ENCODE peak calls at places on chromosomes 12 and 14, in five cellular contexts. L is body of pancreas, A is IMR-90, X is K562, J is RWPE1. B is an unnamed sample.

GRCh38 chr12:56271031-56271430 is 4.3 kb downstream of the COQ10A start:
- DNase-seq in L (no peak), A (peak), X (peak), J (no peak), B (peak)

GRCh38 chr12:15528666-15529065 is 206.4 kb downstream of the PTPRO start:
- DNase-seq in L (no peak), A (no peak), X (no peak), J (no peak), B (no peak)

GRCh38 chr14:62743569-62743968 is 301.7 kb downstream of the KCNH5 start:
- DNase-seq in L (no peak), A (no peak), X (no peak), J (no peak), B (no peak)

GRCh38 chr14:59305231-59305630 is 116.8 kb downstream of the DAAM1 start:
- DNase-seq in L (no peak), A (peak), X (no peak), J (no peak), B (peak)

GRCh38 chr14:100581228-100582145 is 5.7 kb downstream of the BEGAIN start:
- DNase-seq in L (no peak), A (no peak), X (no peak), J (no peak), B (no peak)

GRCh38 chr12:90238872-90239271 is 530.2 kb upstream of the ATP2B1 start:
- DNase-seq in L (no peak), A (no peak), X (no peak), J (no peak), B (no peak)

GRCh38 chr14:103524002-103524785 is 1.6 kb upstream of the CKB start:
- DNase-seq in L (no peak), A (no peak), X (no peak), J (no peak), B (no peak)

GRCh38 chr14:92409069-92409468 is 86.1 kb downstream of the SLC24A4 start:
- DNase-seq in L (no peak), A (no peak), X (no peak), J (no peak), B (peak)

GRCh38 chr12:107360472-107360871 is 267.1 kb upstream of the CRY1 start:
- DNase-seq in L (no peak), A (no peak), X (no peak), J (peak), B (no peak)

GRCh38 chr14:102948698-102949061 is 26.2 kb downstream of the AMN start:
- DNase-seq in L (no peak), A (no peak), X (no peak), J (no peak), B (no peak)

GRCh38 chr12:107396991-107397390 is 288.6 kb upstream of the PWP1 start:
- DNase-seq in L (no peak), A (no peak), X (peak), J (no peak), B (no peak)

GRCh38 chr14:101602466-101602840 is 41.2 kb downstream of the DIO3 start:
- DNase-seq in L (no peak), A (no peak), X (no peak), J (no peak), B (no peak)

GRCh38 chr12:128947199-128947598 is 93.9 kb downstream of the GLT1D1 start:
- DNase-seq in L (no peak), A (no peak), X (no peak), J (no peak), B (no peak)

DNA sequence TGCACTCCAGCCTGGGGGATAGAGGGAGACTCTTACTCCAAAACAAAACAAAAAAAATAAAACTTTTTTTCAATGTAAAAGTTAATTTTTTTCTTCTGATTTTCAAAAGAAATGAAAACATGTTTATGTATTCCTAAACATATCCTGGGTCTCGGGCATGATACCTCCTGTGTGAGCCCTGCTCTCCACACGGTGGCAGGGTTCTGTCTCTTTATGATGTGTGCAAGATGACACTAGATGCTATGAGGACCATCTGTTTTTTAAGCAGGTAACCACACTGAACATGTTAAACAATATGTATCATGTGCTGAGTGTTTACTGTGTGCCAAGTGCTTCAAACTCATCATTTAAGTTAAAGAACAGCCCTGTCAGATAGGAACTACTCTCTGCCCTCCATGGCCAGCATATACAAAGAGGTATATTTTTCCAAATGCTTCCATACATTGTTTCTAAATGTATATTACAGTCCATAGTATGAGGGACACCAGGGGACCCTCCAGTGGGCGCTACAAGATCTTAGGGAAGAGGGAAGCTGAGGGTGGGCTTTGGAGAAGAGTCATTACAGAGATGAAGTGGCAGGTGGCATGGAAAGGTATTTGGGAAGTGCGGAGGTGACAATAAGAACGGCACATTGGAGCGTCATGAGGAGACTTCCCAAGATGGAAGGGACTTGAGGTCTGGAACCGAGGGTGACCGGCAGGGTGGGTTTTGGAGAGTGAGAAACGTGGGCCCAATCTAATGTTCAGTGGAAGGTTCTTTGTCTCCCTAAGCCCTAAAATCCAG is 28.5 kb downstream of the FOS start:
- DNase-seq in L (no peak), A (peak), X (peak), J (no peak), B (peak)
- TF ChIP-seq CTCF in L (no peak), A (peak), X (peak), J (peak), B (peak)

GRCh38 chr12:80472241-80472640 is 28.2 kb downstream of the PTPRQ start:
- DNase-seq in L (no peak), A (peak), X (no peak), J (no peak), B (peak)

GRCh38 chr12:80469681-80470080 is 25.6 kb downstream of the PTPRQ start:
- DNase-seq in L (no peak), A (no peak), X (no peak), J (no peak), B (peak)

GRCh38 chr12:80470403-80470802 is 26.4 kb downstream of the PTPRQ start:
- DNase-seq in L (no peak), A (no peak), X (no peak), J (no peak), B (no peak)

GRCh38 chr12:80472912-80473500 is 29.0 kb downstream of the PTPRQ start:
- DNase-seq in L (no peak), A (peak), X (no peak), J (peak), B (peak)
- TF ChIP-seq CTCF in L (peak), A (peak), X (no peak), J (peak), B (peak)

GRCh38 chr12:101876861-101877815 is at the start of gene DRAM1:
- DNase-seq in L (peak), A (peak), X (peak), J (peak), B (peak)
- TF ChIP-seq CTCF in L (no peak), A (peak), X (peak), J (no peak), B (no peak)

GRCh38 chr14:37018571-37019240 is 153.7 kb downstream of the SLC25A21 start:
- DNase-seq in L (no peak), A (no peak), X (no peak), J (no peak), B (no peak)

GRCh38 chr14:37021406-37021805 is 151.0 kb downstream of the SLC25A21 start:
- DNase-seq in L (no peak), A (no peak), X (no peak), J (no peak), B (no peak)

GRCh38 chr14:37024166-37024565 is 148.2 kb downstream of the SLC25A21 start:
- DNase-seq in L (no peak), A (no peak), X (peak), J (no peak), B (no peak)

DNA sequence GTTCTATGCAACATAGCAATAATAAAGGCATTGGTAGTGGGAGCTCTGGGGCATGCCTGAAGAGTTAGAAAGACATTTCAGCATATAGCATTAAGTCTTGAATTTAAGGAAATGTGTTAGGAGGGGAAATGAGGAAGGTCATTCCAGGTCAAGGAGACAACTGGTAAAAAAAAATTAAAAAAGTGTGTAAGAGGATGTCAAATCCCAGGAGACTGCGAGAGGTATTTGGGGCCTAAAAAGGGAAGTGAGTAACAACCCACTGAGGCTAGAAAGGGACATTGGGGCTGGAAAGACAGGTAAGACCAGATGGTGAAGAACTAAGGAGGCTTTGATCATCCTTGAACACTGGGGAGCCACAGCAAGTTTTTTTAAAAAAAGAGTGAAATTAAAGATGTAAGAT is 152.9 kb downstream of the SLC25A21 start:
- DNase-seq in L (no peak), A (no peak), X (no peak), J (no peak), B (no peak)
- TF ChIP-seq CTCF in L (no peak), A (no peak), X (no peak), J (no peak), B (no peak)

GRCh38 chr14:49677643-49678042 is 10.4 kb downstream of the POLE2 start:
- DNase-seq in L (no peak), A (no peak), X (no peak), J (no peak), B (no peak)
- TF ChIP-seq CTCF in L (no peak), A (no peak), X (no peak), J (no peak), B (no peak)

GRCh38 chr12:93943766-93944165 is 204.6 kb upstream of the PLXNC1 start:
- DNase-seq in L (no peak), A (peak), X (peak), J (peak), B (peak)
- TF ChIP-seq CTCF in L (no peak), A (no peak), X (peak), J (no peak), B (no peak)

GRCh38 chr12:77727442-77728001 is 103.2 kb upstream of the NAV3 start:
- DNase-seq in L (no peak), A (no peak), X (no peak), J (no peak), B (no peak)

GRCh38 chr12:77728018-77728417 is 102.7 kb upstream of the NAV3 start:
- DNase-seq in L (no peak), A (no peak), X (no peak), J (no peak), B (no peak)

GRCh38 chr12:77725611-77726010 is 105.1 kb upstream of the NAV3 start:
- DNase-seq in L (no peak), A (peak), X (no peak), J (no peak), B (peak)

GRCh38 chr12:77723308-77723707 is 107.4 kb upstream of the NAV3 start:
- DNase-seq in L (no peak), A (no peak), X (no peak), J (peak), B (no peak)

DNA sequence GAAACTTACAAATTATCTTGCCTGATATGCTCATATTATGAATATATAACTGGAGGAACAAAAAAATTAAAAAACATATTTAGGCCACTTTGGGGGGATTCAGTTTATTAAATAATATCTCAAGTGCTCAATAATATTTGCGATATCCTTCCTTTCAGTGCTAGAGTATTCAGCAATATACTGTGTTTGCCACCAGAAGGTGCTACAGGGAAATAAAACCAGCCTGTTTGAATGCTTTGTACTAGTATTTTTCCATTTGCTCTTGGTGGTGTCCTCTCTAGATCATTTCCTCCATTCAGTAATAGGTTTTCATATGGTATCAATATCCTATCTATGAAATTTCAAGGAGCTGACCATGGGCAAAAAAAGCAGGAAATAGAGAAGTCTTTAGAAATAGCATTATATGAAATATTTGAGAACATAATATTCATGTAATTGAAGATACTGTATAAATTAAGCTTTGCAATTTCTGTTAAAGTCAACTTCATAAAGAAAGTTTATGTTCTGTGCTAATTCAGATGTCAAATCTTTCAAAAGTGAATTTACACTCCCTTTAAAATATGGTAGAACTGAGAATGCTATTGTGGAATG is 106.2 kb upstream of the NAV3 start:
- DNase-seq in L (no peak), A (peak), X (no peak), J (peak), B (no peak)
- TF ChIP-seq CTCF in L (peak), A (peak), X (no peak), J (peak), B (peak)

GRCh38 chr12:100061814-100062213 is 77.1 kb upstream of the ANKS1B start:
- DNase-seq in L (no peak), A (peak), X (no peak), J (no peak), B (no peak)

DNA sequence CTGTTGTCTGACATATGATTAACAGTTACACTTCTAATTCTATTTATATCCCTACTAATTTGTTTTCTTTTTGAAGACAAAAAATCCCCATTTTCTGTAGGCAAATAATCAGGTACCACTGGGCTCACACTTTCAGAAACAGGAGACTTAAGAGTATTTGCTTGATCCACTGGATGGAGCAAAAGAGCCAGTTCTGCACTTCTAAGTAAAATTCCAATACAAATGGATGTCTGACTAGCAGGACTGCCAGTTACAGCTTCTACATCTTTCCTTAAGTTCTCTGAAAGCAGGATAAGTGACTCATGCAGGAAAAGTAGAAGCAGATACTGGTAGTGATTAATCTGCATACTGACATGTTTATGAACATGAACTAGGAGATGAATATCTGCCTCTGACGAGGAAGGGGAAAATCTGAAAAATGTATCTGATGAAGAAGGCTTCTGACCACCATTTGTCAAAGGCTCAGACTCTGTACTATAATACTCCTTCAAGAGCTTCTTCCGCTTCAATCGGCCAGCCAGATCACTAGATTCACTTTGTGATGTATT is 73.8 kb upstream of the ANKS1B start:
- DNase-seq in L (no peak), A (peak), X (peak), J (peak), B (peak)
- TF ChIP-seq CTCF in L (no peak), A (peak), X (peak), J (peak), B (peak)

DNA sequence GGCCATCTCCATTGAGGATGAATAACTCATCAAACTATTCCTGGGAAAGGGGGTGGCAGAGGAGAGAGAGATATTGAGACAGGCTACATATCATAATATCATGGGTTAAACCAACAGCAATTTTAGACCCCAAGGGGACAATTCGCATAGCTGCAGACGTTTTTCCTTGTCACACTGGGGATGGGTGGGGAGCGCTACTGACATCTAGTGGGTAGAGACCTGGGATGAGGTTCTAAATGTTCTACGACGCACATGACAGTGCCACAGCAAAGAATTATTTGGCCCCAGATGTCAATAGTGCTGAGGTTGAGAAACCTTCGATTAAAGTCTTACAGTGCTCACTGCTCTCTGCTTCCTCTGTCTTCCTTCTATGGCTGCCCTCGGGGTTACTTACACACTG is 425.6 kb downstream of the NRXN3 start:
- DNase-seq in L (no peak), A (no peak), X (peak), J (no peak), B (no peak)
- TF ChIP-seq CTCF in L (no peak), A (peak), X (peak), J (no peak), B (peak)